ENCODE peak calls at places on chromosome 1, in ten cellular contexts. One of them, this sample, is unnamed.

GRCh38 chr1:62906428-62906886 is 122.5 kb downstream of the ATG4C start:
- DNase-seq in psoas muscle: no peak
- DNase-seq in trophoblast cell: peak; percentile 23
- DNase-seq in H9: peak; percentile 41
- DNase-seq in A549: peak; percentile 11
- DNase-seq in ovary: no peak
- DNase-seq in H1: peak; percentile 54
- DNase-seq in colonic mucosa: no peak
- DNase-seq in transverse colon: no peak
- DNase-seq in GM23338: peak; percentile 79
- DNase-seq in this sample: no peak

GRCh38 chr1:225529726-225530125 is 101.9 kb upstream of the LBR start:
- DNase-seq in psoas muscle: no peak
- DNase-seq in trophoblast cell: no peak
- DNase-seq in H9: no peak
- DNase-seq in A549: no peak
- DNase-seq in ovary: no peak
- DNase-seq in H1: no peak
- DNase-seq in colonic mucosa: no peak
- DNase-seq in transverse colon: no peak
- DNase-seq in GM23338: no peak
- DNase-seq in this sample: no peak

GRCh38 chr1:215833936-215834729 is 267.0 kb downstream of the KCTD3 start:
- DNase-seq in psoas muscle: no peak
- DNase-seq in trophoblast cell: peak; percentile 28
- DNase-seq in H9: no peak
- DNase-seq in A549: no peak
- DNase-seq in ovary: no peak
- DNase-seq in H1: no peak
- DNase-seq in colonic mucosa: no peak
- DNase-seq in transverse colon: no peak
- DNase-seq in GM23338: peak; percentile 4
- DNase-seq in this sample: no peak

GRCh38 chr1:9651565-9652378 is at the start of gene PIK3CD:
- DNase-seq in psoas muscle: peak; percentile 60
- DNase-seq in trophoblast cell: peak; percentile 36
- DNase-seq in H9: peak; percentile 61
- DNase-seq in A549: peak; percentile 22
- DNase-seq in ovary: no peak
- DNase-seq in H1: peak; percentile 76
- DNase-seq in colonic mucosa: no peak
- DNase-seq in transverse colon: no peak
- DNase-seq in GM23338: peak; percentile 84
- DNase-seq in this sample: no peak

GRCh38 chr1:77282866-77283539 is 1.2 kb downstream of the AK5 start:
- DNase-seq in psoas muscle: no peak
- DNase-seq in trophoblast cell: no peak
- DNase-seq in H9: peak; percentile 78
- DNase-seq in A549: no peak
- DNase-seq in ovary: peak; percentile 8
- DNase-seq in H1: peak; percentile 78
- DNase-seq in colonic mucosa: no peak
- DNase-seq in transverse colon: no peak
- DNase-seq in GM23338: peak; percentile 85
- DNase-seq in this sample: no peak

GRCh38 chr1:158527190-158527815 is 26.9 kb downstream of the OR6Y1 start:
- DNase-seq in psoas muscle: no peak
- DNase-seq in trophoblast cell: peak; percentile 45
- DNase-seq in H9: no peak
- DNase-seq in A549: peak; percentile 63
- DNase-seq in ovary: no peak
- DNase-seq in H1: no peak
- DNase-seq in colonic mucosa: no peak
- DNase-seq in transverse colon: no peak
- DNase-seq in GM23338: peak; percentile 75
- DNase-seq in this sample: no peak

GRCh38 chr1:939511-940107 is 15.9 kb downstream of the SAMD11 start:
- DNase-seq in psoas muscle: no peak
- DNase-seq in trophoblast cell: no peak
- DNase-seq in H9: no peak
- DNase-seq in A549: no peak
- DNase-seq in ovary: no peak
- DNase-seq in H1: no peak
- DNase-seq in colonic mucosa: no peak
- DNase-seq in transverse colon: no peak
- DNase-seq in GM23338: no peak
- DNase-seq in this sample: no peak

GRCh38 chr1:172136925-172137324 is 283.6 kb upstream of the C1orf105 start:
- DNase-seq in psoas muscle: no peak
- DNase-seq in trophoblast cell: no peak
- DNase-seq in H9: no peak
- DNase-seq in A549: no peak
- DNase-seq in ovary: no peak
- DNase-seq in H1: no peak
- DNase-seq in colonic mucosa: no peak
- DNase-seq in transverse colon: no peak
- DNase-seq in GM23338: no peak
- DNase-seq in this sample: no peak

GRCh38 chr1:232620356-232620841 is 9.5 kb downstream of the SIPA1L2 start:
- DNase-seq in psoas muscle: no peak
- DNase-seq in trophoblast cell: peak; percentile 28
- DNase-seq in H9: peak; percentile 50
- DNase-seq in A549: peak; percentile 44
- DNase-seq in ovary: no peak
- DNase-seq in H1: no peak
- DNase-seq in colonic mucosa: peak; percentile 75
- DNase-seq in transverse colon: peak; percentile 66
- DNase-seq in GM23338: peak; percentile 64
- DNase-seq in this sample: no peak

GRCh38 chr1:63593887-63594617 is 841 bp downstream of the PGM1 start:
- DNase-seq in psoas muscle: peak; percentile 92
- DNase-seq in trophoblast cell: peak; percentile 96
- DNase-seq in H9: peak; percentile 70
- DNase-seq in A549: peak; percentile 80
- DNase-seq in ovary: peak; percentile 69
- DNase-seq in H1: peak; percentile 81
- DNase-seq in colonic mucosa: peak; percentile 87
- DNase-seq in transverse colon: peak; percentile 86
- DNase-seq in GM23338: peak; percentile 87
- DNase-seq in this sample: peak; percentile 17

GRCh38 chr1:1272341-1273151 is 1.1 kb downstream of the UBE2J2 start:
- DNase-seq in psoas muscle: no peak
- DNase-seq in trophoblast cell: no peak
- DNase-seq in H9: no peak
- DNase-seq in A549: no peak
- DNase-seq in ovary: peak; percentile 39
- DNase-seq in H1: no peak
- DNase-seq in colonic mucosa: peak; percentile 66
- DNase-seq in transverse colon: peak; percentile 78
- DNase-seq in GM23338: no peak
- DNase-seq in this sample: no peak

GRCh38 chr1:158999301-159000069 is 10.2 kb upstream of the IFI16 start:
- DNase-seq in psoas muscle: peak; percentile 84
- DNase-seq in trophoblast cell: peak; percentile 12
- DNase-seq in H9: peak; percentile 94
- DNase-seq in A549: peak; percentile 3
- DNase-seq in ovary: peak; percentile 80
- DNase-seq in H1: peak; percentile 66
- DNase-seq in colonic mucosa: peak; percentile 67
- DNase-seq in transverse colon: peak; percentile 57
- DNase-seq in GM23338: peak; percentile 97
- DNase-seq in this sample: peak; percentile 95

GRCh38 chr1:245181123-245181522 is 26.3 kb downstream of the KIF26B start:
- DNase-seq in psoas muscle: no peak
- DNase-seq in trophoblast cell: no peak
- DNase-seq in H9: no peak
- DNase-seq in A549: no peak
- DNase-seq in ovary: no peak
- DNase-seq in H1: no peak
- DNase-seq in colonic mucosa: no peak
- DNase-seq in transverse colon: no peak
- DNase-seq in GM23338: peak; percentile 25
- DNase-seq in this sample: no peak

GRCh38 chr1:17547271-17547670 is 7.8 kb downstream of the ARHGEF10L start:
- DNase-seq in psoas muscle: no peak
- DNase-seq in trophoblast cell: no peak
- DNase-seq in H9: no peak
- DNase-seq in A549: no peak
- DNase-seq in ovary: no peak
- DNase-seq in H1: no peak
- DNase-seq in colonic mucosa: no peak
- DNase-seq in transverse colon: no peak
- DNase-seq in GM23338: peak; percentile 86
- DNase-seq in this sample: no peak

GRCh38 chr1:206570529-206570928 is 41.7 kb downstream of the EIF2D start:
- DNase-seq in psoas muscle: no peak
- DNase-seq in trophoblast cell: no peak
- DNase-seq in H9: no peak
- DNase-seq in A549: no peak
- DNase-seq in ovary: no peak
- DNase-seq in H1: no peak
- DNase-seq in colonic mucosa: no peak
- DNase-seq in transverse colon: no peak
- DNase-seq in GM23338: no peak
- DNase-seq in this sample: no peak

GRCh38 chr1:185073725-185074124 is 28.4 kb downstream of the RNF2 start:
- DNase-seq in psoas muscle: no peak
- DNase-seq in trophoblast cell: no peak
- DNase-seq in H9: no peak
- DNase-seq in A549: no peak
- DNase-seq in ovary: no peak
- DNase-seq in H1: no peak
- DNase-seq in colonic mucosa: no peak
- DNase-seq in transverse colon: no peak
- DNase-seq in GM23338: no peak
- DNase-seq in this sample: no peak

GRCh38 chr1:173608503-173609216 is 5.8 kb upstream of the SLC9C2 start:
- DNase-seq in psoas muscle: no peak
- DNase-seq in trophoblast cell: no peak
- DNase-seq in H9: no peak
- DNase-seq in A549: no peak
- DNase-seq in ovary: no peak
- DNase-seq in H1: no peak
- DNase-seq in colonic mucosa: no peak
- DNase-seq in transverse colon: no peak
- DNase-seq in GM23338: no peak
- DNase-seq in this sample: no peak

DNA sequence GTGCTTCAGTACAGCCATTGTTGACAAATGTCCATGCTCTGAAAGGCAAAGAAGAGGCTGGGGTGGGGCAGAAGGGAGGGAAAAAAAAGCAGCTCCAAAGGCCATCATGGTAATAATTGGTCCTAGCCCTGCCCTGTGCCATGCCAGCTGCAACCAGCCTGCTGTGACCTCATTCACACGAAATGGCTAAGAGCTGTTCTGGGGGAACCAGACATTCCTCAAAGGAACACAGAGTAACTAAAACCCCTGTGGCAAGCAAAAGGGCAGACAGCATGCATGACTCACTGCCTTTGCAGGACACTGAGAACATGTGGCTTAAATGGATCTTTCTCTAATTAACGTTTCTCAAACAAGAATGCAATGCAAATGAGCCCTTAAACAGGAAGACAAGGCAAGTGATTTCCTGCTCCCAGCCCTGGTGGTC is 42.3 kb downstream of the STYXL2 start:
- DNase-seq in psoas muscle: peak; percentile 84
- DNase-seq in trophoblast cell: no peak
- DNase-seq in H9: no peak
- DNase-seq in A549: no peak
- DNase-seq in ovary: no peak
- DNase-seq in H1: no peak
- DNase-seq in colonic mucosa: peak; percentile 65
- DNase-seq in transverse colon: peak; percentile 39
- DNase-seq in GM23338: peak; percentile 69
- DNase-seq in this sample: no peak
- H3K4me1 ChIP-seq in psoas muscle: peaks cover 25% of the 10 kb centered on the region
- H3K4me1 ChIP-seq in trophoblast cell: peaks cover 21% of the 10 kb centered on the region
- H3K4me1 ChIP-seq in H9: peaks cover 8% of the 10 kb centered on the region
- H3K4me1 ChIP-seq in A549: peaks cover 8% of the 10 kb centered on the region
- H3K4me1 ChIP-seq in ovary: no peaks in the 10 kb centered on the region
- H3K4me1 ChIP-seq in H1: peaks cover 2% of the 10 kb centered on the region
- H3K4me1 ChIP-seq in colonic mucosa: no peaks in the 10 kb centered on the region
- H3K4me1 ChIP-seq in transverse colon: peaks cover 9% of the 10 kb centered on the region
- H3K4me1 ChIP-seq in GM23338: peaks cover 60% of the 10 kb centered on the region
- H3K4me1 ChIP-seq in this sample: no peaks in the 10 kb centered on the region

GRCh38 chr1:156467385-156467784 is 33.2 kb downstream of the MEF2D start:
- DNase-seq in psoas muscle: no peak
- DNase-seq in trophoblast cell: no peak
- DNase-seq in H9: no peak
- DNase-seq in A549: no peak
- DNase-seq in ovary: no peak
- DNase-seq in H1: no peak
- DNase-seq in colonic mucosa: no peak
- DNase-seq in transverse colon: no peak
- DNase-seq in GM23338: no peak
- DNase-seq in this sample: no peak
- H3K4me1 ChIP-seq in psoas muscle: peaks cover 68% of the 10 kb centered on the region
- H3K4me1 ChIP-seq in trophoblast cell: peaks cover 11% of the 10 kb centered on the region
- H3K4me1 ChIP-seq in H9: peaks cover 2% of the 10 kb centered on the region
- H3K4me1 ChIP-seq in A549: peaks cover 61% of the 10 kb centered on the region
- H3K4me1 ChIP-seq in ovary: peaks cover 22% of the 10 kb centered on the region
- H3K4me1 ChIP-seq in H1: peaks cover 1% of the 10 kb centered on the region
- H3K4me1 ChIP-seq in colonic mucosa: peaks cover 20% of the 10 kb centered on the region
- H3K4me1 ChIP-seq in transverse colon: peaks cover 58% of the 10 kb centered on the region
- H3K4me1 ChIP-seq in GM23338: peaks cover 31% of the 10 kb centered on the region
- H3K4me1 ChIP-seq in this sample: peaks cover 16% of the 10 kb centered on the region

GRCh38 chr1:227999056-227999930 is 7.5 kb upstream of the WNT3A start:
- DNase-seq in psoas muscle: peak; percentile 74
- DNase-seq in trophoblast cell: peak; percentile 68
- DNase-seq in H9: peak; percentile 88
- DNase-seq in A549: peak; percentile 86
- DNase-seq in ovary: peak; percentile 14
- DNase-seq in H1: peak; percentile 83
- DNase-seq in colonic mucosa: peak; percentile 67
- DNase-seq in transverse colon: peak; percentile 62
- DNase-seq in GM23338: peak; percentile 92
- DNase-seq in this sample: no peak
- H3K4me1 ChIP-seq in psoas muscle: no peaks in the 10 kb centered on the region
- H3K4me1 ChIP-seq in trophoblast cell: no peaks in the 10 kb centered on the region
- H3K4me1 ChIP-seq in H9: no peaks in the 10 kb centered on the region
- H3K4me1 ChIP-seq in A549: no peaks in the 10 kb centered on the region
- H3K4me1 ChIP-seq in ovary: no peaks in the 10 kb centered on the region
- H3K4me1 ChIP-seq in H1: peaks cover under 1% of the 10 kb centered on the region
- H3K4me1 ChIP-seq in colonic mucosa: no peaks in the 10 kb centered on the region
- H3K4me1 ChIP-seq in transverse colon: no peaks in the 10 kb centered on the region
- H3K4me1 ChIP-seq in GM23338: no peaks in the 10 kb centered on the region
- H3K4me1 ChIP-seq in this sample: no peaks in the 10 kb centered on the region

DNA sequence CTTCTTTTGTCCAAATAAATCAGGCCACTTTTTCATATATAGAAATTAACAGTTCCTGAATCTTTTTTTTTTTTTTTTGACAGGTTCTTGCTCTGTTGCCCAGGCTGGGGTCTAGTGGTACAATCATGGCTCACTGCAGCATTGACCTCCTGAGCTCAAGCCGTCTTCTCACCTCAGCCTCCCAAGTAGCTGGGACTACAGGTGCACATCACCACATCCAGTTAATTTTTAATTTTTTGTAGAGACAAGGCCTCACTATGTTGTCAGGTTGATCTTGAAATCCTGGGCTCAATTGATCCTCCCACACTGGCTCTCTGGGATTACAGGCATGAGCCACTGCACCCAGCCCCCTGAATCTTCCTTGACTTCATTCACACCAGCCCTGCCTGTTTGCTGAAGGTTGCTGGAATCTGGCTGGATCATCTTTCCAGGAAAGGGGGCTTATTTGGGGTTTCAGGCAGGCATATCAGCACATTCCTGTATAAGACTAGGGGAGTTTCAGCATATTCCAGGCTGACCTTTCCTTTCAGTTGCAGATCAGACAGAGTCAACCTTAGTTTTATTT is 78.2 kb upstream of the ARHGAP29 start:
- DNase-seq in psoas muscle: no peak
- DNase-seq in trophoblast cell: no peak
- DNase-seq in H9: no peak
- DNase-seq in A549: no peak
- DNase-seq in ovary: no peak
- DNase-seq in H1: no peak
- DNase-seq in colonic mucosa: no peak
- DNase-seq in transverse colon: no peak
- DNase-seq in GM23338: peak; percentile 48
- DNase-seq in this sample: no peak
- H3K4me1 ChIP-seq in psoas muscle: no peaks in the 10 kb centered on the region
- H3K4me1 ChIP-seq in trophoblast cell: peaks cover 2% of the 10 kb centered on the region
- H3K4me1 ChIP-seq in H9: peaks cover 4% of the 10 kb centered on the region
- H3K4me1 ChIP-seq in A549: peaks cover 62% of the 10 kb centered on the region
- H3K4me1 ChIP-seq in ovary: no peaks in the 10 kb centered on the region
- H3K4me1 ChIP-seq in H1: no peaks in the 10 kb centered on the region
- H3K4me1 ChIP-seq in colonic mucosa: no peaks in the 10 kb centered on the region
- H3K4me1 ChIP-seq in transverse colon: no peaks in the 10 kb centered on the region
- H3K4me1 ChIP-seq in GM23338: peaks cover 24% of the 10 kb centered on the region
- H3K4me1 ChIP-seq in this sample: peaks cover 6% of the 10 kb centered on the region